ENCODE peak calls at places on chromosomes 6 and 20, in nine cellular contexts. I is NCI-H2029; V is activated CD8-positive, alpha-beta T cell treated with anti-CD3 and anti-CD28 coated beads for 36 hours; Q is Calu3; D is body of pancreas; O is NAMALWA; C is lower lobe of right lung; N is tibial nerve; F is A549. J is an unnamed sample.

GRCh38 chr20:2387180-2387577 is 6.5 kb downstream of the TGM6 start:
- DNase-seq in C (no peak), Q (peak; percentile 48), F (peak; percentile 46), O (peak; percentile 86), N (no peak), V (peak; percentile 80), I (no peak), D (no peak), J (peak; percentile 44)

GRCh38 chr20:50868509-50869495 is 62.4 kb downstream of the ADNP start:
- DNase-seq in V (no peak), O (no peak), D (no peak), N (no peak), F (no peak), I (peak; percentile 34), Q (peak; percentile 38), C (peak; percentile 9), J (no peak)

GRCh38 chr6:39137235-39137634 is 22.2 kb upstream of the SAYSD1 start:
- DNase-seq in O (peak; percentile 53), F (no peak), I (no peak), N (no peak), D (peak; percentile 38), Q (peak; percentile 36), C (no peak), V (peak; percentile 61), J (peak; percentile 37)

GRCh38 chr6:105178110-105178509 is 1.7 kb downstream of the POPDC3 start:
- DNase-seq in N (no peak), C (no peak), I (no peak), Q (no peak), D (no peak), F (no peak), V (no peak), O (no peak), J (no peak)

GRCh38 chr6:26234421-26235239 is 130.4 kb upstream of the BTN3A2 start:
- DNase-seq in D (no peak), V (peak; percentile 86), N (no peak), I (no peak), C (peak; percentile 73), Q (peak; percentile 79), F (peak; percentile 80), O (peak; percentile 93), J (peak; percentile 89)

GRCh38 chr20:64160536-64161495 is 3.4 kb upstream of the MYT1 start:
- DNase-seq in I (no peak), O (no peak), N (no peak), C (peak; percentile 20), Q (no peak), F (no peak), V (no peak), D (no peak), J (no peak)

GRCh38 chr6:291148-291696 is 1.1 kb upstream of the DUSP22 start:
- DNase-seq in D (peak; percentile 58), I (no peak), F (peak; percentile 13), Q (no peak), V (peak; percentile 48), C (no peak), O (no peak), N (no peak), J (no peak)

GRCh38 chr6:118152524-118152923 is 245.5 kb downstream of the SLC35F1 start:
- DNase-seq in C (no peak), O (no peak), D (no peak), I (no peak), N (no peak), V (no peak), Q (no peak), F (no peak), J (no peak)

GRCh38 chr6:37239511-37239910 is 18.1 kb upstream of the TBC1D22B start:
- DNase-seq in V (no peak), O (no peak), C (no peak), Q (no peak), D (no peak), I (no peak), F (no peak), N (no peak), J (no peak)

GRCh38 chr20:15613530-15613929 is 959.7 kb downstream of the KIF16B start:
- DNase-seq in V (no peak), O (no peak), Q (no peak), N (no peak), C (no peak), D (peak; percentile 30), F (no peak), I (no peak), J (peak; percentile 67)

GRCh38 chr6:160927416-160927815 is 64.2 kb upstream of the MAP3K4 start:
- DNase-seq in C (no peak), V (no peak), I (no peak), N (no peak), O (no peak), D (no peak), F (no peak), Q (no peak), J (no peak)

GRCh38 chr6:123091896-123092271 is 95.8 kb downstream of the CLVS2 start:
- DNase-seq in D (no peak), N (no peak), I (no peak), O (no peak), Q (no peak), V (no peak), C (no peak), F (no peak), J (no peak)

GRCh38 chr6:169648617-169649016 is 53.2 kb downstream of the WDR27 start:
- DNase-seq in N (no peak), I (no peak), F (no peak), C (peak; percentile 32), D (no peak), Q (no peak), O (no peak), V (no peak), J (no peak)

GRCh38 chr6:115091461-115091860 is 748.6 kb upstream of the HS3ST5 start:
- DNase-seq in D (no peak), Q (no peak), C (no peak), F (no peak), V (no peak), I (no peak), N (no peak), O (no peak), J (no peak)

GRCh38 chr6:3749991-3750323 is 1.6 kb downstream of the PXDC1 start:
- DNase-seq in I (peak; percentile 39), Q (peak; percentile 20), F (no peak), O (no peak), D (peak; percentile 65), N (peak; percentile 45), C (no peak), V (no peak), J (peak; percentile 74)

GRCh38 chr6:1313364-1313754 is 1.5 kb downstream of the FOXQ1 start:
- DNase-seq in N (no peak), D (no peak), Q (peak; percentile 33), C (no peak), O (no peak), I (no peak), V (no peak), F (no peak), J (no peak)

GRCh38 chr20:49228676-49229075 is 9.5 kb downstream of the DDX27 start:
- DNase-seq in C (no peak), I (peak; percentile 80), Q (no peak), O (no peak), V (no peak), N (no peak), F (no peak), D (no peak), J (no peak)

GRCh38 chr6:149265945-149266344 is 51.6 kb upstream of the TAB2 start:
- DNase-seq in I (no peak), Q (no peak), O (no peak), D (no peak), C (no peak), F (no peak), N (no peak), V (no peak), J (no peak)

GRCh38 chr20:42721923-42722322 is 467.8 kb downstream of the PTPRT start:
- DNase-seq in Q (no peak), D (no peak), F (no peak), C (no peak), O (no peak), N (no peak), I (no peak), V (no peak), J (no peak)

GRCh38 chr6:404685-405423 is 13.3 kb downstream of the IRF4 start:
- DNase-seq in F (no peak), O (peak; percentile 41), V (peak; percentile 49), D (no peak), C (no peak), Q (no peak), I (no peak), N (no peak), J (no peak)

GRCh38 chr6:94494500-94494899 is 1075.1 kb upstream of the EPHA7 start:
- DNase-seq in V (no peak), N (no peak), C (no peak), O (no peak), Q (no peak), I (no peak), F (no peak), D (no peak), J (no peak)

J was measured in testis.